ENCODE peak calls at places on chromosomes 3 and 15, in six cellular contexts. One of them, this sample, is unnamed.

GRCh38 chr15:27730878-27731277 is 368.2 kb downstream of the OCA2 start:
- DNase-seq in left ventricle myocardium inferior: no peak
- DNase-seq in stimulated activated CD8-positive, alpha-beta memory T cell treated with anti-CD3 and anti-CD28 coated beads, Interleukin-7, amount 100 ng/mL, for 48 hours: no peak
- DNase-seq in LoVo: no peak
- DNase-seq in amygdala: no peak
- DNase-seq in NCI-H1417: no peak
- DNase-seq in this sample: no peak

GRCh38 chr15:62254137-62254934 is 89.3 kb upstream of the C2CD4B start:
- DNase-seq in stimulated activated CD8-positive, alpha-beta memory T cell treated with anti-CD3 and anti-CD28 coated beads, Interleukin-7, amount 100 ng/mL, for 48 hours: peak
- DNase-seq in left ventricle myocardium inferior: peak
- DNase-seq in amygdala: no peak
- DNase-seq in NCI-H1417: peak
- DNase-seq in LoVo: peak
- DNase-seq in this sample: peak

GRCh38 chr3:31105438-31106077 is 211.1 kb upstream of the GADL1 start:
- DNase-seq in stimulated activated CD8-positive, alpha-beta memory T cell treated with anti-CD3 and anti-CD28 coated beads, Interleukin-7, amount 100 ng/mL, for 48 hours: no peak
- DNase-seq in LoVo: no peak
- DNase-seq in amygdala: no peak
- DNase-seq in NCI-H1417: no peak
- DNase-seq in left ventricle myocardium inferior: no peak
- DNase-seq in this sample: no peak

GRCh38 chr15:97968380-97968779 is 7.9 kb downstream of the ARRDC4 start:
- DNase-seq in left ventricle myocardium inferior: no peak
- DNase-seq in stimulated activated CD8-positive, alpha-beta memory T cell treated with anti-CD3 and anti-CD28 coated beads, Interleukin-7, amount 100 ng/mL, for 48 hours: no peak
- DNase-seq in LoVo: no peak
- DNase-seq in amygdala: no peak
- DNase-seq in NCI-H1417: no peak
- DNase-seq in this sample: no peak

GRCh38 chr3:11582123-11582968 is 61.4 kb downstream of the VGLL4 start:
- DNase-seq in LoVo: no peak
- DNase-seq in amygdala: peak
- DNase-seq in left ventricle myocardium inferior: peak
- DNase-seq in NCI-H1417: peak
- DNase-seq in stimulated activated CD8-positive, alpha-beta memory T cell treated with anti-CD3 and anti-CD28 coated beads, Interleukin-7, amount 100 ng/mL, for 48 hours: no peak
- DNase-seq in this sample: no peak

GRCh38 chr15:75201609-75202250 is at the start of gene C15orf39:
- DNase-seq in stimulated activated CD8-positive, alpha-beta memory T cell treated with anti-CD3 and anti-CD28 coated beads, Interleukin-7, amount 100 ng/mL, for 48 hours: peak
- DNase-seq in NCI-H1417: peak
- DNase-seq in amygdala: peak
- DNase-seq in LoVo: peak
- DNase-seq in left ventricle myocardium inferior: peak
- DNase-seq in this sample: peak

GRCh38 chr3:107224001-107224596 is 153.1 kb upstream of the CCDC54 start:
- DNase-seq in stimulated activated CD8-positive, alpha-beta memory T cell treated with anti-CD3 and anti-CD28 coated beads, Interleukin-7, amount 100 ng/mL, for 48 hours: no peak
- DNase-seq in LoVo: no peak
- DNase-seq in left ventricle myocardium inferior: no peak
- DNase-seq in amygdala: no peak
- DNase-seq in NCI-H1417: peak
- DNase-seq in this sample: no peak

GRCh38 chr15:78264304-78265136 is at the start of gene DNAJA4:
- DNase-seq in left ventricle myocardium inferior: peak
- DNase-seq in stimulated activated CD8-positive, alpha-beta memory T cell treated with anti-CD3 and anti-CD28 coated beads, Interleukin-7, amount 100 ng/mL, for 48 hours: peak
- DNase-seq in amygdala: peak
- DNase-seq in LoVo: peak
- DNase-seq in NCI-H1417: no peak
- DNase-seq in this sample: peak

GRCh38 chr15:63038926-63039673 is 3.4 kb upstream of the TPM1 start:
- DNase-seq in NCI-H1417: no peak
- DNase-seq in LoVo: no peak
- DNase-seq in amygdala: no peak
- DNase-seq in left ventricle myocardium inferior: no peak
- DNase-seq in stimulated activated CD8-positive, alpha-beta memory T cell treated with anti-CD3 and anti-CD28 coated beads, Interleukin-7, amount 100 ng/mL, for 48 hours: no peak
- DNase-seq in this sample: no peak

GRCh38 chr15:31083394-31083790 is 18.1 kb downstream of the TRPM1 start:
- DNase-seq in left ventricle myocardium inferior: no peak
- DNase-seq in LoVo: peak
- DNase-seq in amygdala: no peak
- DNase-seq in stimulated activated CD8-positive, alpha-beta memory T cell treated with anti-CD3 and anti-CD28 coated beads, Interleukin-7, amount 100 ng/mL, for 48 hours: no peak
- DNase-seq in NCI-H1417: no peak
- DNase-seq in this sample: no peak

GRCh38 chr3:157335677-157336076 is 101.0 kb upstream of the PTX3 start:
- DNase-seq in stimulated activated CD8-positive, alpha-beta memory T cell treated with anti-CD3 and anti-CD28 coated beads, Interleukin-7, amount 100 ng/mL, for 48 hours: no peak
- DNase-seq in NCI-H1417: no peak
- DNase-seq in amygdala: peak
- DNase-seq in LoVo: peak
- DNase-seq in left ventricle myocardium inferior: no peak
- DNase-seq in this sample: no peak

GRCh38 chr15:64560998-64561397 is 100.6 kb downstream of the ZNF609 start:
- DNase-seq in amygdala: no peak
- DNase-seq in NCI-H1417: no peak
- DNase-seq in stimulated activated CD8-positive, alpha-beta memory T cell treated with anti-CD3 and anti-CD28 coated beads, Interleukin-7, amount 100 ng/mL, for 48 hours: no peak
- DNase-seq in LoVo: no peak
- DNase-seq in left ventricle myocardium inferior: no peak
- DNase-seq in this sample: no peak

GRCh38 chr15:66220587-66220986 is 33.0 kb downstream of the MEGF11 start:
- DNase-seq in LoVo: no peak
- DNase-seq in NCI-H1417: no peak
- DNase-seq in amygdala: no peak
- DNase-seq in left ventricle myocardium inferior: no peak
- DNase-seq in stimulated activated CD8-positive, alpha-beta memory T cell treated with anti-CD3 and anti-CD28 coated beads, Interleukin-7, amount 100 ng/mL, for 48 hours: no peak
- DNase-seq in this sample: no peak

GRCh38 chr3:147415819-147416218 is 6.7 kb downstream of the ZIC1 start:
- DNase-seq in stimulated activated CD8-positive, alpha-beta memory T cell treated with anti-CD3 and anti-CD28 coated beads, Interleukin-7, amount 100 ng/mL, for 48 hours: no peak
- DNase-seq in left ventricle myocardium inferior: no peak
- DNase-seq in NCI-H1417: no peak
- DNase-seq in LoVo: no peak
- DNase-seq in amygdala: no peak
- DNase-seq in this sample: no peak

GRCh38 chr3:109254760-109255159 is 61.6 kb downstream of the DPPA2 start:
- DNase-seq in stimulated activated CD8-positive, alpha-beta memory T cell treated with anti-CD3 and anti-CD28 coated beads, Interleukin-7, amount 100 ng/mL, for 48 hours: no peak
- DNase-seq in left ventricle myocardium inferior: no peak
- DNase-seq in NCI-H1417: no peak
- DNase-seq in amygdala: no peak
- DNase-seq in LoVo: no peak
- DNase-seq in this sample: no peak

GRCh38 chr15:68644088-68644904 is 65.5 kb downstream of the CORO2B start:
- DNase-seq in stimulated activated CD8-positive, alpha-beta memory T cell treated with anti-CD3 and anti-CD28 coated beads, Interleukin-7, amount 100 ng/mL, for 48 hours: no peak
- DNase-seq in NCI-H1417: no peak
- DNase-seq in LoVo: no peak
- DNase-seq in amygdala: no peak
- DNase-seq in left ventricle myocardium inferior: no peak
- DNase-seq in this sample: no peak

GRCh38 chr15:71495381-71495780 is 315.0 kb upstream of the NR2E3 start:
- DNase-seq in LoVo: no peak
- DNase-seq in stimulated activated CD8-positive, alpha-beta memory T cell treated with anti-CD3 and anti-CD28 coated beads, Interleukin-7, amount 100 ng/mL, for 48 hours: no peak
- DNase-seq in left ventricle myocardium inferior: no peak
- DNase-seq in amygdala: no peak
- DNase-seq in NCI-H1417: no peak
- DNase-seq in this sample: no peak

GRCh38 chr3:65635661-65636060 is 403.1 kb downstream of the MAGI1 start:
- DNase-seq in stimulated activated CD8-positive, alpha-beta memory T cell treated with anti-CD3 and anti-CD28 coated beads, Interleukin-7, amount 100 ng/mL, for 48 hours: no peak
- DNase-seq in amygdala: no peak
- DNase-seq in NCI-H1417: peak
- DNase-seq in LoVo: no peak
- DNase-seq in left ventricle myocardium inferior: no peak
- DNase-seq in this sample: no peak

GRCh38 chr3:126389112-126389791 is 5.5 kb upstream of the CFAP100 start:
- DNase-seq in left ventricle myocardium inferior: peak
- DNase-seq in NCI-H1417: peak
- DNase-seq in stimulated activated CD8-positive, alpha-beta memory T cell treated with anti-CD3 and anti-CD28 coated beads, Interleukin-7, amount 100 ng/mL, for 48 hours: peak
- DNase-seq in LoVo: peak
- DNase-seq in amygdala: peak
- DNase-seq in this sample: no peak

GRCh38 chr15:29668120-29668602 is 154.1 kb downstream of the TJP1 start:
- DNase-seq in LoVo: peak
- DNase-seq in amygdala: peak
- DNase-seq in NCI-H1417: no peak
- DNase-seq in stimulated activated CD8-positive, alpha-beta memory T cell treated with anti-CD3 and anti-CD28 coated beads, Interleukin-7, amount 100 ng/mL, for 48 hours: no peak
- DNase-seq in left ventricle myocardium inferior: no peak
- DNase-seq in this sample: no peak

GRCh38 chr3:8574040-8574669 is 70.4 kb downstream of the SSUH2 start:
- DNase-seq in left ventricle myocardium inferior: no peak
- DNase-seq in LoVo: no peak
- DNase-seq in amygdala: no peak
- DNase-seq in NCI-H1417: no peak
- DNase-seq in stimulated activated CD8-positive, alpha-beta memory T cell treated with anti-CD3 and anti-CD28 coated beads, Interleukin-7, amount 100 ng/mL, for 48 hours: no peak
- DNase-seq in this sample: no peak

GRCh38 chr3:170038434-170039110 is 777 bp downstream of the GPR160 start:
- DNase-seq in LoVo: peak
- DNase-seq in stimulated activated CD8-positive, alpha-beta memory T cell treated with anti-CD3 and anti-CD28 coated beads, Interleukin-7, amount 100 ng/mL, for 48 hours: no peak
- DNase-seq in NCI-H1417: no peak
- DNase-seq in left ventricle myocardium inferior: no peak
- DNase-seq in amygdala: no peak
- DNase-seq in this sample: peak

GRCh38 chr3:186901135-186901734 is 29.1 kb upstream of the ST6GAL1 start:
- DNase-seq in NCI-H1417: no peak
- DNase-seq in amygdala: no peak
- DNase-seq in left ventricle myocardium inferior: no peak
- DNase-seq in LoVo: no peak
- DNase-seq in stimulated activated CD8-positive, alpha-beta memory T cell treated with anti-CD3 and anti-CD28 coated beads, Interleukin-7, amount 100 ng/mL, for 48 hours: no peak
- DNase-seq in this sample: no peak